ENCODE peak calls at places on chromosomes 12 and 14, in ten cellular contexts. X is foreskin fibroblast, E is GM12865, J is colonic mucosa, P is bronchial epithelial cell, H is upper lobe of right lung, C is A549, U is natural killer cell, O is uterus, S is RWPE1. D is an unnamed sample.

GRCh38 chr12:100263131-100263530 is 3.7 kb downstream of the DEPDC4 start:
- DNase-seq in X (no peak), E (no peak), J (no peak), P (no peak), H (no peak), C (no peak), U (no peak), O (no peak), S (no peak), D (no peak)

GRCh38 chr14:23284654-23285529 is 1.0 kb downstream of the HOMEZ start:
- DNase-seq in X (no peak), E (peak), J (peak), P (peak), H (no peak), C (no peak), U (no peak), O (no peak), S (peak), D (no peak)

GRCh38 chr12:125403145-125403789 is 338.0 kb downstream of the AACS start:
- DNase-seq in X (peak), E (peak), J (no peak), P (peak), H (no peak), C (peak), U (no peak), O (no peak), S (peak), D (no peak)

GRCh38 chr12:117047810-117048584 is 51.2 kb downstream of the TESC start:
- DNase-seq in X (no peak), E (no peak), J (no peak), P (no peak), H (no peak), C (peak), U (no peak), O (no peak), S (no peak), D (no peak)

GRCh38 chr14:28766505-28767238 is at the start of gene FOXG1:
- DNase-seq in X (peak), E (peak), J (no peak), P (no peak), H (no peak), C (peak), U (no peak), O (no peak), S (peak), D (no peak)

GRCh38 chr14:95260537-95261440 is 58.9 kb downstream of the CLMN start:
- DNase-seq in X (no peak), E (peak), J (no peak), P (peak), H (no peak), C (no peak), U (no peak), O (no peak), S (no peak), D (no peak)

GRCh38 chr14:103847954-103848719 is 762 bp upstream of the PPP1R13B start:
- DNase-seq in X (no peak), E (no peak), J (no peak), P (no peak), H (peak), C (no peak), U (no peak), O (peak), S (no peak), D (peak)

GRCh38 chr12:19530631-19531020 is 91.3 kb downstream of the AEBP2 start:
- DNase-seq in X (peak), E (no peak), J (no peak), P (peak), H (no peak), C (no peak), U (no peak), O (no peak), S (peak), D (no peak)

GRCh38 chr12:116186482-116187157 is 90.9 kb downstream of the MED13L start:
- DNase-seq in X (no peak), E (no peak), J (no peak), P (no peak), H (no peak), C (no peak), U (no peak), O (no peak), S (no peak), D (no peak)

GRCh38 chr14:41137741-41138140 is 468.9 kb upstream of the LRFN5 start:
- DNase-seq in X (no peak), E (no peak), J (no peak), P (peak), H (no peak), C (no peak), U (no peak), O (no peak), S (peak), D (no peak)

GRCh38 chr12:11085419-11085818 is 6.7 kb downstream of the TAS2R43 start:
- DNase-seq in X (no peak), E (no peak), J (no peak), P (no peak), H (no peak), C (no peak), U (no peak), O (no peak), S (no peak), D (no peak)

GRCh38 chr12:8156845-8157244 is at the start of gene ZNF705A:
- DNase-seq in X (peak), E (no peak), J (no peak), P (peak), H (no peak), C (peak), U (no peak), O (no peak), S (peak), D (no peak)

GRCh38 chr14:69997849-69998248 is 118.6 kb downstream of the SMOC1 start:
- DNase-seq in X (peak), E (no peak), J (no peak), P (peak), H (no peak), C (peak), U (no peak), O (no peak), S (peak), D (no peak)

GRCh38 chr14:88232783-88233182 is 90.3 kb downstream of the KCNK10 start:
- DNase-seq in X (no peak), E (no peak), J (no peak), P (no peak), H (no peak), C (no peak), U (no peak), O (no peak), S (no peak), D (no peak)

GRCh38 chr12:29889737-29890136 is 106.0 kb upstream of the TMTC1 start:
- DNase-seq in X (peak), E (peak), J (peak), P (peak), H (no peak), C (peak), U (no peak), O (no peak), S (no peak), D (peak)

GRCh38 chr14:58626441-58626840 is 11.3 kb upstream of the DACT1 start:
- DNase-seq in X (peak), E (no peak), J (no peak), P (peak), H (no peak), C (no peak), U (no peak), O (no peak), S (no peak), D (no peak)

GRCh38 chr12:81300454-81300853 is 222.6 kb downstream of the ACSS3 start:
- DNase-seq in X (no peak), E (no peak), J (no peak), P (peak), H (no peak), C (no peak), U (no peak), O (no peak), S (no peak), D (peak)

GRCh38 chr12:104182144-104182543 is 33.4 kb upstream of the TXNRD1 start:
- DNase-seq in X (peak), E (no peak), J (peak), P (no peak), H (no peak), C (peak), U (no peak), O (peak), S (no peak), D (no peak)
- TF ChIP-seq CTCF in X (no peak), E (no peak), J (no peak), P (no peak), H (no peak), C (no peak), U (no peak), O (no peak), S (no peak), D (no peak)

DNA sequence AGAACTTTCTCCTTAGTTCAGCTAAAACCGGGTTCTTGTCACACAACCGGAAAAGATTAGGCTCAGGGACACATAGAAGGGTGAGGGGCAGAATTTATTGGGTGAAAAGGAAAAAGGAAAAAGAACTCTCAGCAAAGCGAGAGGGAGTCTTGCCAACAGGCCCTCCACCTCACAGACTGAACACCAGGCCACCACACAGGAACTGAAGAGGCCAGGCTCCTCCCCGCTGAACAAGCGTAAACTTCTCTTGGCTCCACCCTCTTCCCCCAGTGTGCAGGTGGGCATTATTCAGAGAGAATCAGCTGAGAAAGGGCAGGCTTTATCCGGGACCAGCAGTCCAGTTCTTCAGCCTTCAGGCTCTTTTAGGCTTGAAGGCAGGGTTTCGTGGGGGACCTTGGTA is 125.6 kb upstream of the FGD4 start:
- DNase-seq in X (no peak), E (peak), J (peak), P (no peak), H (no peak), C (no peak), U (peak), O (no peak), S (no peak), D (peak)
- TF ChIP-seq CTCF in X (no peak), E (no peak), J (no peak), P (no peak), H (no peak), C (no peak), U (no peak), O (no peak), S (no peak), D (no peak)

GRCh38 chr14:91357731-91358319 is 59.8 kb downstream of the CCDC88C start:
- DNase-seq in X (no peak), E (no peak), J (no peak), P (no peak), H (no peak), C (no peak), U (no peak), O (no peak), S (no peak), D (no peak)
- TF ChIP-seq CTCF in X (no peak), E (no peak), J (no peak), P (no peak), H (no peak), C (no peak), U (no peak), O (no peak), S (no peak), D (no peak)

DNA sequence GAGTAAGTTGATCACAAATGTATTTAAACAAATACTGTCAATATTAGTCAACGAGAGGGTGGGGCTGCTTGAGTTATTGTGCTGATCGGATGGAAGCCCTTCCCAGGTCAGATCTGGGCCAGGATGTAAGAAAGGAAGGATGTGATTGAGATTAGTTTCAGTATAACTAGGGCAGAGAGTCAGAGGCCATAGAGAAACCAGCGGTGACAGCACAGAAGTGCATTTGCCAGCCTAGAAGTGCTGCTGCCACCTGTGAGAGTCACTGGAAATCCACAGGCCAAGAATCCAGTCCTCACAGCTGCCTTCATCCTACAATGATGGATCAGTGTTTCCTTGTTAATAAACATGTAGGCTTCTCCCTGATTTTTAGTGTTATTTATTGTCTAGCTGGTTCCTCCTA is 9.8 kb upstream of the FERMT2 start:
- DNase-seq in X (no peak), E (peak), J (no peak), P (peak), H (no peak), C (no peak), U (no peak), O (no peak), S (no peak), D (no peak)
- TF ChIP-seq CTCF in X (no peak), E (no peak), J (no peak), P (peak), H (no peak), C (no peak), U (no peak), O (no peak), S (no peak), D (no peak)

DNA sequence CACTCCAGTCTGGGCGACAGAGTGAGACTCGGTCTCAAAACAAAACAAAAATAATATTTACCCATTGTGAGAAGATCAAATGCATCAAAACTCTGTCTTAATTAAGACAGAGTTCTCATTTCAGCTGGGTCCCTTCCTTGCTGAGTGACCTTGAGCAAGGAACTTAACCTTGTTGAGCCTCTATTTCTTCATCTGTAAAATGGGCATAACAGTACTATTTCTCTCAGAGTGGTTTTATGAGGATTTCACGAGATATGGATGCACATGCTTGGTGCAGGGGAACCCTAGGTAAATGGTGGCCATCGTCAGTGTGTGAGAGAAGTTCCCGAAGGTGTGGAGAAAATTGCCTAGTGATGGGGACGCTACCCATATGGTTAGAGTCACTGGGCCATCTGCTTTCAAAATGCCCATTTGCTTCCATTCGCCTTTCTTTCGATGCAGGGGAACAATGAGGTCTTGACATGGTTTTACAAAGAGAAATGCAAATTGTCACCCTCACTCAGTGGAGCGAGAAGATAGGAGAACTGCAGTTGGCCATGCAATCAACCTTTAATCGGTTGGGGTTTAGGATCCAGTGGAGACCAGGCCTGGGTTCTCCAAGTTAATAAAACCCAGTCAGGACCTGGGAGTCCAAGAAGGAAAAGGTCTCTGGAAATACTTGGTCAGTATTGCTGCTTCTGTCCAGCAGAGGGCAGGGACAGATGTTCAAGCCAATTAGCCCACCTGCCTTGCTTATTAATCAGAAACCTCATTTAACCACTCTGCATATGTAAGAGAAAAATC is 37.1 kb downstream of the CFAP251 start:
- DNase-seq in X (peak), E (peak), J (no peak), P (no peak), H (no peak), C (peak), U (no peak), O (no peak), S (no peak), D (no peak)
- TF ChIP-seq CTCF in X (peak), E (peak), J (peak), P (peak), H (peak), C (peak), U (no peak), O (no peak), S (peak), D (peak)

GRCh38 chr14:102590667-102591099 is 1.8 kb upstream of the RCOR1 start:
- DNase-seq in X (peak), E (peak), J (peak), P (peak), H (no peak), C (peak), U (peak), O (peak), S (peak), D (peak)
- TF ChIP-seq CTCF in X (peak), E (peak), J (no peak), P (peak), H (peak), C (peak), U (peak), O (peak), S (peak), D (peak)

DNA sequence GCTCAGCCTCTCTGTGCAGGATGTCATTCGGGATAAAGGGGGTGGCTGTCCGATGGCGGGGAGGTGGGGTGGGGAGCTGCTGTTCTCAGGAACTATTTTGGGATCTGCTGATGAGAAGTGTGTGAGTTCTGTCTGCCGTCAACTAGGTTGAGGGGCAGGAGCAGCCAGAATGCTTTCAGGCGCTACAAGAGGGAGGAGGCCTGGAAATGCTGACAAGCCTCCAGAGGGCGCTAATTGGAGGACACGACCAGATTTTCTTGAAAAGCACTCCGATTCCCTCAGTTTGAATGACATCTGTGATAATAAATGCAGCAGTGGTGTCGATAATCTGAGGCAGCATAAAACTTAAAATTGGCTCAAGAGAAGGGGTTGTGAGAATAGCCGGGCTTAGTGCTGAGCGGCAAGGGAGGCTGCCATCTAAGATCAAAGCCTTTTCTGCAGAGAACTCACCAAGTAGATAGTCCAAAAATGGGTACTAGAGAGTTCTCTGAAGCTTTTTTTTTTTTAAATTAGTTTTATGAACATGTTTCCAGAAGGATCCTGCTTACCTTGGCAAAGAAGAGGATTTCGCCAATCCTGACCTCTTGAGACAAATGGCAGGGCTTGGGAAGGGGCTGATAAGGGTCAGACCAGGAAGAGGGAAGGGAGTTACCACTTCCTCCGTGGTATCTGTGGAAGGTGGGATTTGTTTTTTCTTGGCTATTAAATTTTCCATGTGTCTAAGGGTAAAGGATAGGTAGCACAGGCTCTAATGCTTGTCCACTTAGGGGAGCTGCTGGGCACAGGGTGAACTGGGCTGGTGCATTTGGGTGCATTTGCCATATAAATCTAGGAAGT is 94.4 kb downstream of the CRACR2A start:
- DNase-seq in X (peak), E (peak), J (peak), P (peak), H (no peak), C (no peak), U (no peak), O (no peak), S (no peak), D (peak)
- TF ChIP-seq CTCF in X (peak), E (peak), J (no peak), P (peak), H (peak), C (no peak), U (peak), O (no peak), S (no peak), D (peak)

D was measured in progenitor cell of endocrine pancreas.